ENCODE peak calls at places on chromosomes 5 and 9, in five cellular contexts. M, P, W, N and A are unnamed samples.

GRCh38 chr9:93288891-93289883 is 105.2 kb downstream of the WNK2 start:
- DNase-seq in M (peak), P (no peak), W (peak), N (peak), A (no peak)

GRCh38 chr9:70094747-70095146 is 51.1 kb downstream of the MAMDC2 start:
- DNase-seq in M (no peak), P (no peak), W (no peak), N (no peak), A (no peak)

GRCh38 chr5:151870820-151871219 is 53.8 kb downstream of the GLRA1 start:
- DNase-seq in M (no peak), P (no peak), W (peak), N (peak), A (peak)

GRCh38 chr5:123414975-123415374 is 8.2 kb downstream of the CEP120 start:
- DNase-seq in M (no peak), P (no peak), W (no peak), N (no peak), A (peak)

GRCh38 chr9:107294756-107295155 is 11.7 kb downstream of the RAD23B start:
- DNase-seq in M (no peak), P (no peak), W (no peak), N (no peak), A (peak)

GRCh38 chr5:175285263-175285662 is 158.7 kb downstream of the DRD1 start:
- DNase-seq in M (no peak), P (no peak), W (peak), N (no peak), A (no peak)

GRCh38 chr9:133060417-133060841 is 1.4 kb upstream of the CEL start:
- DNase-seq in M (peak), P (no peak), W (no peak), N (no peak), A (peak)

GRCh38 chr5:67265951-67266350 is 69.4 kb upstream of the CD180 start:
- DNase-seq in M (no peak), P (no peak), W (no peak), N (peak), A (no peak)

GRCh38 chr9:81787747-81788632 is 98.6 kb upstream of the TLE1 start:
- DNase-seq in M (no peak), P (no peak), W (peak), N (peak), A (peak)

GRCh38 chr9:108934323-108934885 is at the start of gene ABITRAM:
- DNase-seq in M (peak), P (peak), W (peak), N (peak), A (peak)
- H4K8ac ChIP-seq in M (no peak), P (no peak), W (peak), N (peak), A (no peak)

DNA sequence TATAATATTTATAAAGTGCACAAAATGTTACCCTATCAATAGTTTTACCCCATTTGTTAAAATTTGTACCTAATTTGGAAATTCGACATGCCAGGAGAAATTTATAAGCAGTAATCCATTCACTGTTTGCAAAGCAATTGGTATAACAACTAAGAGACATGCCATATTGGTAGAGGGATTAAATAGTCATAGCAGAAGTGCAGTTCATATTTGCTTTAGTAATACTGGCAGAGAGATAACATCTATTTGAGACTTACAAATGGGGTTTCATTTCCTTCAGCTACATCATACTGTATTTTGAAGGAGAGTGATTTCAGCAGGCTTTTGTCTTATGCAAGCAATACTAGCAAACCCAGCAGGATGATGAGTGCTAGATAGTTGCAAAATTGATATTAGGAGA is 610.4 kb upstream of the CDH10 start:
- DNase-seq in M (no peak), P (no peak), W (no peak), N (no peak), A (no peak)
- H4K8ac ChIP-seq in M (no peak), P (no peak), W (no peak), N (no peak), A (no peak)

GRCh38 chr9:136392538-136393449 is 7.2 kb downstream of the SNAPC4 start:
- DNase-seq in M (no peak), P (no peak), W (no peak), N (no peak), A (no peak)

GRCh38 chr9:136393531-136393930 is 6.4 kb downstream of the SNAPC4 start:
- DNase-seq in M (no peak), P (no peak), W (no peak), N (no peak), A (no peak)

GRCh38 chr9:136395345-136396218 is 4.4 kb downstream of the SNAPC4 start:
- DNase-seq in M (no peak), P (no peak), W (no peak), N (no peak), A (no peak)

GRCh38 chr9:136396219-136396515 is 3.8 kb downstream of the SNAPC4 start:
- DNase-seq in M (no peak), P (no peak), W (no peak), N (no peak), A (no peak)

DNA sequence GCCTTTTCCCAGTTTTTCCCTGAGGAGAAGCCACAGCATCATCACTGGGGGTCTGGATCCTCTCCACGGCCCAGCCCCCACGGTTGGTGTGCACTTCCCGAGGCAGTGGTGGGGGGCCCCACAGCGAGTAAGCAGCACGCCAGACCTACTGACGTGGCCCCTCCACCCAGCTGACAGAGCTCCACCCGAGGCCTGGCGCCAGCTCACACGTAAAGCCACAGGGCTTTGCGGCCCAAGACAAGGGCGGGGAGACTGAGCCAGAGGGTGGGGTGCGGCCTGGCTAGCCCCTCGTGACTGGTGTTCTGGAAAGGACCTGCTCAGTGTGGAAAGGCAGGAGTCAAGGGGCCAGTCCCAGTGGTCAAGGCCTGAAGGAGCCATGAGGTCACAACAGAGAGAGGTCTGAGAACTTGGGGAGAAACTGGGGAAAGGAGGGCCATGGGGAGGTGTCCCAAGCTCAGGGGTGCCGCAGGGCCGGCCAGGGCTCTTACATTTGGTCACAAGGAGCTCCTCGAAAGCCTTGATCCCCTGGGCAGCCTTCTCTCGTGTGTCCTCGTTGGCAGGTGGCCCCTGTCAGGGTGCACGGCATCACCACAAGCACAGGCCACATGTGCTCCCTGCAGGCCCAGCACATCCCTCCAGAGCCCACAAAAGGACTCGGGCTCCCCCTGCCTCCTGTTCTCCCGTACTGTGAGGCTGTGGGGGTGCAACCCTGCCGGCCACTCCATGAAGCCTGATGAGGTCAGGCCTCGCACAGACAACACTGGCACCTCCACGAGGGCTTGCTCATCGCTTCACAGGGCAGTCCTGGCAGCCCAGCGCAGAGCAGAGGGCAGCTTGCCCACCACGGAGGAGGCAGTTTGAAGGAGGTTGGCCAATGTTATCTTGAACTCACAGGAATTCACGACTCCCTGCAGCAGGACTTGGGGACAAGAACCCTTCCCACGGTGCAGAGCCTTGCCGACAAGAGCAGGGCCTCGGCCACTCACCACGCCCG is 5.4 kb downstream of the SNAPC4 start:
- DNase-seq in M (no peak), P (no peak), W (no peak), N (no peak), A (no peak)
- H4K8ac ChIP-seq in M (no peak), P (no peak), W (no peak), N (no peak), A (no peak)

GRCh38 chr9:130426883-130427282 is 17.9 kb upstream of the ASS1 start:
- DNase-seq in M (peak), P (no peak), W (peak), N (peak), A (no peak)

GRCh38 chr9:130429831-130430230 is 14.9 kb upstream of the ASS1 start:
- DNase-seq in M (no peak), P (no peak), W (no peak), N (no peak), A (no peak)

GRCh38 chr9:130429407-130429806 is 15.4 kb upstream of the ASS1 start:
- DNase-seq in M (no peak), P (no peak), W (no peak), N (no peak), A (no peak)

GRCh38 chr9:130427326-130427725 is 17.4 kb upstream of the ASS1 start:
- DNase-seq in M (no peak), P (no peak), W (no peak), N (no peak), A (no peak)

DNA sequence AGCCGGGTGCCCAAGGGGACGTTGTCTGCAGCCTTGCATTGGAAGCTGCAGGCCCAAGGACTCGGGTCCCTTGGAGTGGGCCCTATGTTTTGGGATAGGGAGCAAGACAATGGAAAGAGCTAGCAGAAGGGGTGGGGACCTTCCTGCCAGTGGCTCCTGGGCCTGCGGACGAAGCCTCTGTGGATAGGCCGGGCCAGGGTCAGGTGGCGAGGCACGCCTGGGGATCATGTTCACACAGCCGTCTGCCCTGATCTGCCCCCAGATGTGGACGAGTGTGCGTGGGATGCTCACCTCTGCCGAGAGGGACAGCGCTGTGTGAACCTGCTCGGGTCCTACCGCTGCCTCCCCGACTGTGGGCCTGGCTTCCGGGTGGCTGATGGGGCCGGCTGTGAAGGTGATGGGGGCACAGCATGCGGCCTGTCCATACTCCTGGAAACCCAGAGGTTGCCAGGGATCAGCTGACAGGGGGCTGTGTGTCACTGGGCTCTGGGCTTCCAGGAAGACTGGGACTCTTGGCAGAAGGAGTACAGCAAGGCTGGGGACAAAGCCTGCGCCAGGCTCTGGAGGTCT is 16.6 kb upstream of the ASS1 start:
- DNase-seq in M (no peak), P (no peak), W (no peak), N (no peak), A (no peak)
- H4K8ac ChIP-seq in M (no peak), P (no peak), W (no peak), N (no peak), A (no peak)

GRCh38 chr9:127090341-127090985 is 32.0 kb downstream of the ANGPTL2 start:
- DNase-seq in M (no peak), P (no peak), W (no peak), N (no peak), A (no peak)
- H4K8ac ChIP-seq in M (no peak), P (no peak), W (no peak), N (no peak), A (no peak)

GRCh38 chr9:37417252-37417803 is 5.2 kb upstream of the GRHPR start:
- DNase-seq in M (peak), P (no peak), W (no peak), N (no peak), A (no peak)

GRCh38 chr9:37412431-37413151 is 9.9 kb upstream of the GRHPR start:
- DNase-seq in M (peak), P (no peak), W (peak), N (no peak), A (no peak)

GRCh38 chr9:37413311-37413710 is 9.2 kb upstream of the GRHPR start:
- DNase-seq in M (no peak), P (no peak), W (no peak), N (no peak), A (no peak)

GRCh38 chr9:37414503-37414943 is 8.0 kb upstream of the GRHPR start:
- DNase-seq in M (peak), P (no peak), W (no peak), N (no peak), A (no peak)

GRCh38 chr9:37415011-37415719 is 7.3 kb upstream of the GRHPR start:
- DNase-seq in M (peak), P (peak), W (peak), N (peak), A (peak)
- H4K8ac ChIP-seq in M (no peak), P (no peak), W (peak), N (peak), A (no peak)

DNA sequence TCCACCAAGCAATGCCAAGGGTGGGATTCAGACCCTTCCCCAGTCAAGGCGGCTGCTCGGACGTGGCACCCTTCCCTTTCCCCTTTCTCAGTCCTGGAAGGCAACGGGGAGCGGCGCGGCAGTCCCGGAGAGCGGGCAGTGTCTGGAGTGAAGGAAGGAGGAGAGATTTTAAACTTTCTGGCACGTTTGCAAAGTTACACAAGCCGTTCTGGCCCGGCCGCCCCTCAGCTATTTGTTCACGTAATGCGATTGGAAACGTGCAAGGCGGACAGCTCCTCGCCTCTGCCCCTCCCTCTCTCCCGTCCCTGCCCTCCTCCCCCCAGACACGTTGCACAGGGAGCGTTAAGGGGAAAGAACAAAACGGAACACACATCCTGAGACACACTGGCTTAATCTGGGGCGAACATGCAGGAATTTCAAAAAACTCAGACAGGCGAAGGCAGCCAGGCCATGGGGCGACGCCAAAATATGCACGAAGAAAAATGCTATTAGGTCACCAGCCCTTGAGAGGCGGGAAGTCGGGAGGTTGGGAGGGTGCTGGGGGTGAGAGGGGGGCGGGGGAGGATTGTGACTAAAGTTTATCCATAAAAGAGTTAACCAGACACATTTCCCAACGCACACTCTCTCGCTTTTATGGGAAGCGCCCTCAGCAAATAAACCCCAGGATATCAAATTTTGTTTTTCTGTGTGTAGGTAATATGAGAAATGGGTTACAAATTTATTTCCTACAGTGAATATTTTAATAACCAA is at the start of gene LOX:
- DNase-seq in M (peak), P (peak), W (peak), N (peak), A (peak)
- H4K8ac ChIP-seq in M (no peak), P (no peak), W (peak), N (peak), A (no peak)